ENCODE peak calls at places on chromosomes 5 and 9, in four cellular contexts. One of them, this sample, is unnamed.
A peak's percentile ranks its signal among the peaks of the same experiment; 100 is the strongest.

GRCh38 chr5:149820536-149821503 is 90.7 kb downstream of the PPARGC1B start:
- DNase-seq in HepG2: no peak
- DNase-seq in GM12878: no peak
- DNase-seq in K562: no peak
- DNase-seq in this sample: no peak

GRCh38 chr5:158464383-158464782 is 605.4 kb upstream of the CLINT1 start:
- DNase-seq in K562: no peak
- DNase-seq in GM12878: no peak
- DNase-seq in HepG2: no peak
- DNase-seq in this sample: no peak

GRCh38 chr9:94908583-94909249 is 182.2 kb downstream of the AOPEP start:
- DNase-seq in GM12878: no peak
- DNase-seq in K562: peak; percentile 17
- DNase-seq in HepG2: no peak
- DNase-seq in this sample: no peak

GRCh38 chr9:89179535-89179919 is 909 bp upstream of the SHC3 start:
- DNase-seq in HepG2: no peak
- DNase-seq in GM12878: no peak
- DNase-seq in K562: no peak
- DNase-seq in this sample: no peak

GRCh38 chr5:86463339-86463738 is 154.4 kb upstream of the COX7C start:
- DNase-seq in GM12878: no peak
- DNase-seq in K562: peak; percentile 22
- DNase-seq in HepG2: peak; percentile 1
- DNase-seq in this sample: no peak

GRCh38 chr5:38112930-38113329 is 145.4 kb upstream of the EGFLAM start:
- DNase-seq in GM12878: no peak
- DNase-seq in K562: no peak
- DNase-seq in HepG2: no peak
- DNase-seq in this sample: no peak

GRCh38 chr5:85049020-85049419 is 664.3 kb upstream of the EDIL3 start:
- DNase-seq in GM12878: no peak
- DNase-seq in HepG2: peak; percentile 4
- DNase-seq in K562: no peak
- DNase-seq in this sample: peak; percentile 14

GRCh38 chr5:134003957-134004625 is 684 bp downstream of the VDAC1 start:
- DNase-seq in K562: peak; percentile 69
- DNase-seq in HepG2: no peak
- DNase-seq in GM12878: no peak
- DNase-seq in this sample: peak; percentile 39

GRCh38 chr5:109823597-109823996 is 133.9 kb downstream of the MAN2A1 start:
- DNase-seq in HepG2: no peak
- DNase-seq in K562: no peak
- DNase-seq in GM12878: no peak
- DNase-seq in this sample: no peak

GRCh38 chr9:136507221-136507991 is 24.6 kb upstream of the SEC16A start:
- DNase-seq in K562: no peak
- DNase-seq in GM12878: no peak
- DNase-seq in HepG2: no peak
- DNase-seq in this sample: no peak
- TF ChIP-seq FOXK2 in K562: no peak
- TF ChIP-seq FOXK2 in GM12878: no peak
- TF ChIP-seq FOXK2 in HepG2: no peak
- TF ChIP-seq FOXK2 in this sample: no peak

GRCh38 chr5:5497132-5497748 is 74.8 kb downstream of the ICE1 start:
- DNase-seq in K562: peak; percentile 64
- DNase-seq in HepG2: peak; percentile 20
- DNase-seq in GM12878: no peak
- DNase-seq in this sample: peak; percentile 54

GRCh38 chr5:5490774-5491347 is 68.4 kb downstream of the ICE1 start:
- DNase-seq in HepG2: no peak
- DNase-seq in K562: no peak
- DNase-seq in GM12878: no peak
- DNase-seq in this sample: no peak

GRCh38 chr5:5487961-5488360 is 65.5 kb downstream of the ICE1 start:
- DNase-seq in K562: no peak
- DNase-seq in GM12878: no peak
- DNase-seq in HepG2: no peak
- DNase-seq in this sample: no peak

GRCh38 chr5:5494489-5495402 is 72.3 kb downstream of the ICE1 start:
- DNase-seq in GM12878: peak; percentile 12
- DNase-seq in K562: peak; percentile 93
- DNase-seq in HepG2: peak; percentile 51
- DNase-seq in this sample: peak; percentile 80

GRCh38 chr5:5492087-5492933 is 69.8 kb downstream of the ICE1 start:
- DNase-seq in K562: peak; percentile 81
- DNase-seq in GM12878: peak; percentile 25
- DNase-seq in HepG2: peak; percentile 54
- DNase-seq in this sample: peak; percentile 51
- TF ChIP-seq FOXK2 in K562: no peak
- TF ChIP-seq FOXK2 in GM12878: no peak
- TF ChIP-seq FOXK2 in HepG2: no peak
- TF ChIP-seq FOXK2 in this sample: no peak

GRCh38 chr9:131610231-131610761 is 65.0 kb downstream of the PRRT1B start:
- DNase-seq in K562: no peak
- DNase-seq in HepG2: no peak
- DNase-seq in GM12878: no peak
- DNase-seq in this sample: no peak

GRCh38 chr9:131606896-131607567 is 61.7 kb downstream of the PRRT1B start:
- DNase-seq in K562: no peak
- DNase-seq in GM12878: no peak
- DNase-seq in HepG2: peak; percentile 53
- DNase-seq in this sample: no peak

GRCh38 chr9:131607591-131607990 is 62.3 kb downstream of the PRRT1B start:
- DNase-seq in K562: no peak
- DNase-seq in GM12878: no peak
- DNase-seq in HepG2: no peak
- DNase-seq in this sample: no peak

GRCh38 chr9:131609116-131609830 is 64.0 kb downstream of the PRRT1B start:
- DNase-seq in HepG2: no peak
- DNase-seq in K562: no peak
- DNase-seq in GM12878: no peak
- DNase-seq in this sample: no peak

GRCh38 chr9:131608469-131609115 is 63.3 kb downstream of the PRRT1B start:
- DNase-seq in K562: no peak
- DNase-seq in HepG2: peak; percentile 75
- DNase-seq in GM12878: no peak
- DNase-seq in this sample: no peak
- TF ChIP-seq FOXK2 in K562: no peak
- TF ChIP-seq FOXK2 in HepG2: no peak
- TF ChIP-seq FOXK2 in GM12878: no peak
- TF ChIP-seq FOXK2 in this sample: no peak

DNA sequence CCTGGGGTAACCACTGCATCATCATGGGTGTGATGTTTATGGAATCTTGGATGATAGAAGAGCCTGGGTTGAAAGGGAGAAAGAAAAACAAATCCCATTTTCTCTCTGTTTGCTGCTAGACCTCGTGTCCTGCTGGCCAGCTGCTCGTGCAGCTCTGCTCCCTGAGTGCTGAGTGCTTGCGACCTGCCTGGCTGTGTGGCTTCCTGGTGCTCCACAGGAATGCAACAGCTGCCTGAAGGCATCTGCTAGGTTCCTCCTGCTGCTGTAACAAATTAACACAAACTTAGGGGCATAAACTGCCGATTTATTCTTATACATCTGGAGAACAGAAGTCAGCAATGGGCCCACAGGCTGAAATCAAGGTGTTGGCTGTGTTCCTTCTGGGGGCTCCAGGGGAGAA is 378.4 kb upstream of the DAP start:
- DNase-seq in K562: no peak
- DNase-seq in GM12878: no peak
- DNase-seq in HepG2: no peak
- DNase-seq in this sample: no peak
- TF ChIP-seq FOXK2 in K562: no peak
- TF ChIP-seq FOXK2 in GM12878: no peak
- TF ChIP-seq FOXK2 in HepG2: no peak
- TF ChIP-seq FOXK2 in this sample: no peak

GRCh38 chr5:43096916-43097315 is 23.8 kb upstream of the ZNF131 start:
- DNase-seq in HepG2: no peak
- DNase-seq in GM12878: no peak
- DNase-seq in K562: no peak
- DNase-seq in this sample: no peak
- TF ChIP-seq FOXK2 in HepG2: no peak
- TF ChIP-seq FOXK2 in GM12878: no peak
- TF ChIP-seq FOXK2 in K562: no peak
- TF ChIP-seq FOXK2 in this sample: no peak

DNA sequence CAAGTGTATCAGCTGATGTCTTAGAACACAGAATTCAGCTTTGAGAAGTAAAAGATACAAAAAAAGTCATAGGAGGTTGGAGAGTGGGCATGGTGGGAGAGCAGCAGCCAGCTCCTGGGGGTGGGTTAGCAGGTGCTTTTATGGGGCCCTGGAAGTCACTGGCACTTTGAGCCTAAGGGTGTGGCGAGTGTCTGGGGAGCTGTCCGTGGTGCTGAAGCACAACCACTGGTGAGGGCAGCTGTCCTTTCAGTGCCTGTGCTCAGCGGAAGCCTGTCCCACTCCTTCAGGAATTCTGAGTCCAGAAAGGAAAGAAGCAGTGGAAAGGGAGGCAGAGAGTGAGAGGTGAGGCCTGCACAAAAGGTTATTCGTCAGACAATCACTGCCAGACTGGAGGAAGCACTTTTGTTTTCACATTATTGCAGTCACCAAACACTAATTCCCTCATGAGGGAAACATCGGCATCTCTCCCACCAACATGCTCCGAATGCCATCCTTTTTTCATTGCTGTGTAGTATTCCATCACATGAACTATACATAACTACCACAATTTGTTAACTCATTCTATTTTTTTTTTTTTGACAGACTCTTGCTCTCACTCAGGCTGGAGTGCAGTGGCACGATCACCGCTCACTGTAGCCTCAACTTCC is 59.4 kb upstream of the RAPGEF1 start:
- DNase-seq in HepG2: peak; percentile 24
- DNase-seq in GM12878: no peak
- DNase-seq in K562: peak; percentile 65
- DNase-seq in this sample: peak; percentile 73
- TF ChIP-seq FOXK2 in HepG2: no peak
- TF ChIP-seq FOXK2 in GM12878: no peak
- TF ChIP-seq FOXK2 in K562: no peak
- TF ChIP-seq FOXK2 in this sample: no peak

GRCh38 chr5:55104966-55105701 is 2.7 kb downstream of the GZMA start:
- DNase-seq in HepG2: no peak
- DNase-seq in K562: no peak
- DNase-seq in GM12878: no peak
- DNase-seq in this sample: no peak
- TF ChIP-seq FOXK2 in HepG2: no peak
- TF ChIP-seq FOXK2 in K562: no peak
- TF ChIP-seq FOXK2 in GM12878: no peak
- TF ChIP-seq FOXK2 in this sample: no peak

GRCh38 chr9:114724741-114725140 is 42.7 kb upstream of the TEX48 start:
- DNase-seq in HepG2: no peak
- DNase-seq in GM12878: no peak
- DNase-seq in K562: no peak
- DNase-seq in this sample: no peak
- TF ChIP-seq FOXK2 in HepG2: no peak
- TF ChIP-seq FOXK2 in GM12878: no peak
- TF ChIP-seq FOXK2 in K562: no peak
- TF ChIP-seq FOXK2 in this sample: no peak

GRCh38 chr5:52623291-52623690 is 164.4 kb upstream of the ITGA1 start:
- DNase-seq in K562: no peak
- DNase-seq in GM12878: no peak
- DNase-seq in HepG2: no peak
- DNase-seq in this sample: no peak
- TF ChIP-seq FOXK2 in K562: no peak
- TF ChIP-seq FOXK2 in GM12878: no peak
- TF ChIP-seq FOXK2 in HepG2: no peak
- TF ChIP-seq FOXK2 in this sample: no peak

GRCh38 chr9:112554516-112554915 is 67.9 kb downstream of the KIAA1958 start:
- DNase-seq in GM12878: no peak
- DNase-seq in K562: no peak
- DNase-seq in HepG2: no peak
- DNase-seq in this sample: no peak
- TF ChIP-seq FOXK2 in GM12878: no peak
- TF ChIP-seq FOXK2 in K562: no peak
- TF ChIP-seq FOXK2 in HepG2: no peak
- TF ChIP-seq FOXK2 in this sample: no peak

This sample was measured in HEK293T.